ENCODE peak calls at places on chromosomes 13 and 19, in five cellular contexts. One of them, this sample, is unnamed.

GRCh38 chr13:104984296-104984818 is 1551.1 kb downstream of the EFNB2 start:
- DNase-seq in ovary: no peak
- DNase-seq in AG10803: no peak
- DNase-seq in stomach: peak
- DNase-seq in A549: no peak
- DNase-seq in this sample: no peak

GRCh38 chr13:111216166-111216960 is 101.3 kb downstream of the ARHGEF7 start:
- DNase-seq in ovary: peak
- DNase-seq in stomach: peak
- DNase-seq in AG10803: no peak
- DNase-seq in A549: peak
- DNase-seq in this sample: peak

GRCh38 chr13:49190901-49191300 is 29.2 kb upstream of the MLNR start:
- DNase-seq in ovary: no peak
- DNase-seq in AG10803: no peak
- DNase-seq in A549: no peak
- DNase-seq in stomach: no peak
- DNase-seq in this sample: no peak

GRCh38 chr19:19372656-19373416 is 32.6 kb upstream of the GATAD2A start:
- DNase-seq in stomach: peak
- DNase-seq in A549: peak
- DNase-seq in ovary: no peak
- DNase-seq in AG10803: peak
- DNase-seq in this sample: peak

GRCh38 chr19:1001538-1002166 is 1.4 kb downstream of the GRIN3B start:
- DNase-seq in ovary: no peak
- DNase-seq in A549: peak
- DNase-seq in AG10803: no peak
- DNase-seq in stomach: peak
- DNase-seq in this sample: peak

GRCh38 chr13:51874651-51875050 is 12.9 kb downstream of the CCDC70 start:
- DNase-seq in A549: no peak
- DNase-seq in ovary: no peak
- DNase-seq in stomach: no peak
- DNase-seq in AG10803: no peak
- DNase-seq in this sample: no peak

GRCh38 chr13:73536865-73537264 is 478.1 kb downstream of the KLF5 start:
- DNase-seq in ovary: no peak
- DNase-seq in A549: no peak
- DNase-seq in AG10803: no peak
- DNase-seq in stomach: no peak
- DNase-seq in this sample: no peak

GRCh38 chr19:52492201-52492960 is 35.1 kb upstream of the ZNF808 start:
- DNase-seq in A549: no peak
- DNase-seq in stomach: no peak
- DNase-seq in AG10803: no peak
- DNase-seq in ovary: no peak
- DNase-seq in this sample: no peak

GRCh38 chr19:45443462-45444317 is 20.0 kb upstream of the ERCC1 start:
- DNase-seq in ovary: peak
- DNase-seq in A549: peak
- DNase-seq in stomach: peak
- DNase-seq in AG10803: peak
- DNase-seq in this sample: peak

GRCh38 chr13:30364876-30365275 is 57.4 kb upstream of the UBE2L5 start:
- DNase-seq in AG10803: peak
- DNase-seq in stomach: no peak
- DNase-seq in A549: no peak
- DNase-seq in ovary: no peak
- DNase-seq in this sample: no peak

GRCh38 chr19:50803633-50804419 is 13.6 kb downstream of the ACP4 start:
- DNase-seq in A549: no peak
- DNase-seq in AG10803: no peak
- DNase-seq in ovary: no peak
- DNase-seq in stomach: no peak
- DNase-seq in this sample: no peak

GRCh38 chr13:45678282-45678681 is 23.8 kb upstream of the CBY2 start:
- DNase-seq in AG10803: no peak
- DNase-seq in A549: no peak
- DNase-seq in ovary: no peak
- DNase-seq in stomach: no peak
- DNase-seq in this sample: no peak

GRCh38 chr19:996051-996838 is 4.0 kb upstream of the GRIN3B start:
- DNase-seq in A549: peak
- DNase-seq in ovary: peak
- DNase-seq in stomach: peak
- DNase-seq in AG10803: peak
- DNase-seq in this sample: peak

GRCh38 chr13:113122571-113123225 is at the start of gene F10:
- DNase-seq in A549: peak
- DNase-seq in stomach: peak
- DNase-seq in AG10803: peak
- DNase-seq in ovary: peak
- DNase-seq in this sample: peak

GRCh38 chr13:28657784-28658538 is 969 bp upstream of the POMP start:
- DNase-seq in ovary: no peak
- DNase-seq in stomach: no peak
- DNase-seq in A549: peak
- DNase-seq in AG10803: peak
- DNase-seq in this sample: no peak

GRCh38 chr19:1324792-1325567 is 39.3 kb downstream of the EFNA2 start:
- DNase-seq in stomach: peak
- DNase-seq in A549: peak
- DNase-seq in ovary: peak
- DNase-seq in AG10803: peak
- DNase-seq in this sample: peak

GRCh38 chr19:19900124-19900523 is 622 bp upstream of the ZNF93 start:
- DNase-seq in A549: no peak
- DNase-seq in AG10803: peak
- DNase-seq in ovary: no peak
- DNase-seq in stomach: no peak
- DNase-seq in this sample: peak

GRCh38 chr13:40536443-40537113 is 129.9 kb downstream of the FOXO1 start:
- DNase-seq in ovary: no peak
- DNase-seq in AG10803: no peak
- DNase-seq in A549: peak
- DNase-seq in stomach: peak
- DNase-seq in this sample: no peak

GRCh38 chr19:39053276-39054090 is 21.1 kb upstream of the FBXO27 start:
- DNase-seq in A549: peak
- DNase-seq in AG10803: no peak
- DNase-seq in ovary: no peak
- DNase-seq in stomach: peak
- DNase-seq in this sample: peak

GRCh38 chr13:48831248-48831647 is 144.5 kb upstream of the FNDC3A start:
- DNase-seq in stomach: no peak
- DNase-seq in A549: no peak
- DNase-seq in AG10803: no peak
- DNase-seq in ovary: no peak
- DNase-seq in this sample: no peak

GRCh38 chr13:43494206-43494605 is 292.6 kb downstream of the ENOX1 start:
- DNase-seq in A549: no peak
- DNase-seq in AG10803: no peak
- DNase-seq in ovary: no peak
- DNase-seq in stomach: no peak
- DNase-seq in this sample: no peak

GRCh38 chr19:53958168-53958571 is 4.6 kb upstream of the CACNG8 start:
- DNase-seq in stomach: no peak
- DNase-seq in ovary: no peak
- DNase-seq in A549: no peak
- DNase-seq in AG10803: no peak
- DNase-seq in this sample: peak

GRCh38 chr13:40812724-40813445 is 23.5 kb downstream of the SLC25A15 start:
- DNase-seq in ovary: no peak
- DNase-seq in stomach: no peak
- DNase-seq in AG10803: no peak
- DNase-seq in A549: peak
- DNase-seq in this sample: no peak

GRCh38 chr13:23695711-23696512 is 125.7 kb downstream of the TNFRSF19 start:
- DNase-seq in ovary: no peak
- DNase-seq in AG10803: no peak
- DNase-seq in stomach: no peak
- DNase-seq in A549: no peak
- DNase-seq in this sample: no peak

GRCh38 chr19:3690551-3691371 is 9.5 kb downstream of the PIP5K1C start:
- DNase-seq in ovary: no peak
- DNase-seq in A549: no peak
- DNase-seq in stomach: no peak
- DNase-seq in AG10803: no peak
- DNase-seq in this sample: no peak

GRCh38 chr19:3691372-3691716 is 8.9 kb downstream of the PIP5K1C start:
- DNase-seq in stomach: no peak
- DNase-seq in ovary: no peak
- DNase-seq in AG10803: no peak
- DNase-seq in A549: no peak
- DNase-seq in this sample: no peak

GRCh38 chr19:3687393-3687773 is 12.9 kb downstream of the PIP5K1C start:
- DNase-seq in AG10803: no peak
- DNase-seq in ovary: no peak
- DNase-seq in A549: no peak
- DNase-seq in stomach: no peak
- DNase-seq in this sample: no peak

GRCh38 chr19:3684817-3685410 is 15.4 kb downstream of the PIP5K1C start:
- DNase-seq in A549: no peak
- DNase-seq in ovary: no peak
- DNase-seq in AG10803: no peak
- DNase-seq in stomach: no peak
- DNase-seq in this sample: no peak

DNA sequence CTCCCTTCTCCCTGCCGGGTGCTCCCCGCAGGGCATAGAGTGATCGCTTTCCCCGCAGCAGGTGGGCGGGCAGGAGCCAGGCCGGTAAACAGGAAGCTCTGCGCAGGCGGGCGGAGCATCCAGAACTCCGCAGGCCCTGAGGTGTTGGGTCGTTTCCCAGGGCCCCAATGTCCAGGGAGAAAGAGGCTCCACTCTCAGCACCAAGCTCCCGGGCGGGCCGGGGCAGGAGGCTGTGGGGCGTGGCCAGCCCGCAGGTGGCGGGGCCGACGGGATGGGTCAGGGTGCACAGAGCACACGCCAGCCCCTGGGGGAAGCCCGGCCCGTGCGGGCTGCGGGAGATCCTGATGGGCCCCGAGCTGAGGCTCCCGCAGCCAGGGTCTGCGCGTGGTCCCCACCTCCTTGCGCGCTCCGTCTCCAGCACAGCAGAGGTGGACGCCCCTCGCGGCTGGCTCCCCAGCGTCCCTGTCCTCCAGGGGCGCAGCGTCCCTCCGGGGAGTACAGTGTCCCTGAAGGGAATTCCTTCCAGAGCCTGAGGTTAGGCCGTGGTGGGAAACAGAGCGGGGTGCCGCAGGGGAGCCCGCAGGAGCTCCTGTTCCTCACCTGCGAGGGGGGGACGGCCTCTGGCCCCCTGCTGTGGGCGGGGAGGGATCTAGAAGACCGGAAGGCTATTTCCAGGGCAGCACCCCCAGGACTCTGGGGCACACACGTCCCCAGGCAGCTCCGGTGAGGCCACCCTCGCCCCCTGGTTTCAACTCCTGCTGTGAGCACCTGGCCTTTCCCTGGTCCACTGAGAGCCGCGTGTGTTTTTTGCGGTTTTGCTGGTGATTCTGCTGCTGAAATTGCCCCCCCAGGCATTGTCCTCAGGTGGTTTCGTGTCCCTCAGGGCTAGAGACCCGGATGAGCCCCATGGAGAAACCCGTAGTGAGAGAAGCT is 12.2 kb downstream of the PIP5K1C start:
- DNase-seq in stomach: peak
- DNase-seq in A549: no peak
- DNase-seq in AG10803: no peak
- DNase-seq in ovary: no peak
- DNase-seq in this sample: no peak
- TF ChIP-seq CTCF in stomach: no peak
- TF ChIP-seq CTCF in A549: no peak
- TF ChIP-seq CTCF in AG10803: no peak
- TF ChIP-seq CTCF in ovary: no peak
- TF ChIP-seq CTCF in this sample: no peak

GRCh38 chr13:38577048-38577447 is 109.8 kb upstream of the FREM2 start:
- DNase-seq in A549: no peak
- DNase-seq in ovary: no peak
- DNase-seq in AG10803: peak
- DNase-seq in stomach: no peak
- DNase-seq in this sample: no peak

DNA sequence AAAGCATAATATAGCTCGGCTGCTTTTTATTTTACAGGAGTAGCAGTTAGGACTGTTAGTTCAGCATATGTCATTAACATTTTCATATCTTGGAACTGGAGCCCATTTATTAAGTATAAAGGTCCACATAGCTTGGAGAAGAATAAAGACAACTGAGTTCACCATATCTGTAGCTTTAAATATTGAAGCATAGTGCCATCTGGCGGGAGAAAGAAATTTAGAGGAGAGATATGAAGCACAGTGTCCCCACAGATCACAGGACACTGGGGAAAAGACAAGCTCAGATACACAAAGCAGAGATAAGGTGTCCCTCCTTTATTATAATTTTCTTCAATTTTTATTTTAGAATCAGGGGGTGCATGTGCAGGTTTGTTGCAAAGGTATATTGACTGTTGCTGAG is 104.7 kb upstream of the FREM2 start:
- DNase-seq in ovary: no peak
- DNase-seq in A549: peak
- DNase-seq in AG10803: peak
- DNase-seq in stomach: no peak
- DNase-seq in this sample: peak
- TF ChIP-seq CTCF in ovary: peak
- TF ChIP-seq CTCF in A549: peak
- TF ChIP-seq CTCF in AG10803: peak
- TF ChIP-seq CTCF in stomach: no peak
- TF ChIP-seq CTCF in this sample: peak

DNA sequence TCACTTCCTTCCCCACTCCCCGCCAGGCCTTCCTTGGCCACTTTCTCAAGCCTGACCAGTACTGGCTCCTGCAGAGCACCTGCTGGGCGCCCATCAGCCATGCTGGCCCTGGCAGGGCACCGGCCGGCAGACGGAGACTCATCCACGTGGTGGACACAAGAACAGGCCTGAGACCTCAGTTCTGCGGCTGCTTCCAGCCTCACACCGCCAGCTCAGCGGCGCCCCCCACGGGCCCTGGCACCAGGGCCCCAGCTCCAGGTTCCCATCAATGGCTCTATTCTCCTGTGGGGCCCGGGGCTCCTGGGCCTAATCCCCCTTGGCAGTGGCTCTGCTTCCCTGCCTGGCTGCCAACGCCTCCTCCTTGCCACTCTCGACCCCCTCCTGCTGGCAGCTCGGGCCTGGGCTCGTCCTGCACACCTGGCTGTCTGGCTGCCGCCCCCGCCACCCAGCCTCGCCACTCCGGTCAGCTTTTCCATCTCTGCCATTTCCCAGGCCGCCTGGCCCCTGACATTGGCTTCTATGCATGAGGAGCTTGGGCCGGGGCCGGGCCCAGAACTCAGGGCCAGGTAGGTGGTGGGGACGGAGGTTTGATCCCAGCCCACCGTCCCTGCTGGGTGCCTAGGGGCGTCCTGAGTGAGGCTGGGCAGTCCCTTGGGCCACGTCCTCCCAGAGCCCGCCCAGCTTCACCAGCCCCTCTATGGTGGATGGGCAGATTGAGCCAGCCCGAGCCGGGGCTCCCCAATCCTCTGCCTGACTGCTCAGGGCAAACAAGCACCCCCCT is 6.2 kb downstream of the NDUFA11 start:
- DNase-seq in ovary: no peak
- DNase-seq in AG10803: no peak
- DNase-seq in A549: no peak
- DNase-seq in stomach: no peak
- DNase-seq in this sample: no peak
- TF ChIP-seq CTCF in ovary: no peak
- TF ChIP-seq CTCF in AG10803: no peak
- TF ChIP-seq CTCF in A549: no peak
- TF ChIP-seq CTCF in stomach: no peak
- TF ChIP-seq CTCF in this sample: no peak

GRCh38 chr13:37457594-37457993 is 141.0 kb downstream of the POSTN start:
- DNase-seq in ovary: no peak
- DNase-seq in A549: no peak
- DNase-seq in stomach: no peak
- DNase-seq in AG10803: no peak
- DNase-seq in this sample: no peak
- TF ChIP-seq CTCF in ovary: no peak
- TF ChIP-seq CTCF in A549: no peak
- TF ChIP-seq CTCF in stomach: no peak
- TF ChIP-seq CTCF in AG10803: no peak
- TF ChIP-seq CTCF in this sample: no peak